ENCODE peak calls at places on chromosomes 3 and 15, in four cellular contexts. X, W, H and O are unnamed samples.

GRCh38 chr3:132980102-132980501 is 58.1 kb upstream of the TMEM108 start:
- DNase-seq in X (no peak), W (no peak), H (no peak), O (no peak)

GRCh38 chr15:55407631-55407948 is 569 bp downstream of the CCPG1 start:
- DNase-seq in X (no peak), W (no peak), H (no peak), O (no peak)

GRCh38 chr3:141276398-141276797 is 44.8 kb downstream of the PXYLP1 start:
- DNase-seq in X (no peak), W (no peak), H (no peak), O (no peak)

GRCh38 chr3:145898487-145898886 is 262.5 kb downstream of the PLOD2 start:
- DNase-seq in X (no peak), W (no peak), H (no peak), O (no peak)

GRCh38 chr3:71495708-71496472 is 87.6 kb downstream of the FOXP1 start:
- DNase-seq in X (no peak), W (peak; percentile 67), H (no peak), O (no peak)

GRCh38 chr3:44065311-44065710 is 176.4 kb upstream of the TOPAZ1 start:
- DNase-seq in X (no peak), W (no peak), H (no peak), O (no peak)

GRCh38 chr3:186798239-186798638 is 8.0 kb downstream of the RFC4 start:
- DNase-seq in X (no peak), W (no peak), H (no peak), O (no peak)

GRCh38 chr3:109702252-109702651 is 364.9 kb upstream of the DPPA4 start:
- DNase-seq in X (no peak), W (peak; percentile 60), H (no peak), O (no peak)